ENCODE peak calls at places on chromosomes 11 and 22, in nine cellular contexts. T is tibial nerve, W is pancreas, L is spleen, D is lung, K is body of pancreas, E is stomach, Q is adipocyte, Z is GM23338. X is an unnamed sample.

GRCh38 chr11:111983187-111983986 is 41.8 kb upstream of the DLAT start:
- DNase-seq in W (peak; percentile 86), Q (no peak), K (peak; percentile 89), D (peak; percentile 60), T (no peak), E (peak; percentile 71), Z (peak; percentile 96), L (no peak), X (no peak)

GRCh38 chr11:100546714-100547113 is 140.4 kb upstream of the ARHGAP42 start:
- DNase-seq in W (no peak), Z (no peak), Q (no peak), T (no peak), K (no peak), E (no peak), D (no peak), L (no peak), X (no peak)

GRCh38 chr22:28006271-28006670 is 87.2 kb upstream of the PITPNB start:
- DNase-seq in T (no peak), Z (no peak), W (no peak), E (no peak), K (no peak), L (no peak), D (no peak), Q (no peak), X (no peak)

GRCh38 chr22:33013051-33013450 is 45.1 kb downstream of the SYN3 start:
- DNase-seq in E (no peak), Q (no peak), W (no peak), Z (no peak), T (no peak), L (no peak), K (no peak), D (no peak), X (no peak)

GRCh38 chr22:24937114-24937513 is 9.4 kb downstream of the LHFPL7 start:
- DNase-seq in T (no peak), Z (peak; percentile 66), K (peak; percentile 21), L (no peak), W (no peak), E (no peak), D (no peak), Q (peak; percentile 7), X (no peak)

GRCh38 chr11:5234390-5234834 is at the start of gene HBD:
- DNase-seq in D (no peak), K (no peak), T (no peak), W (no peak), E (no peak), L (no peak), Q (peak; percentile 69), Z (no peak), X (no peak)

GRCh38 chr22:36365020-36365411 is 22.8 kb downstream of the MYH9 start:
- DNase-seq in Z (no peak), W (no peak), K (peak; percentile 68), T (no peak), D (no peak), L (no peak), Q (peak; percentile 81), E (peak; percentile 65), X (no peak)

GRCh38 chr11:122108192-122108799 is 7.7 kb downstream of the BLID start:
- DNase-seq in L (no peak), Z (peak; percentile 81), W (no peak), K (peak; percentile 25), T (peak; percentile 52), D (peak; percentile 48), E (no peak), Q (no peak), X (peak; percentile 81)

GRCh38 chr11:112797072-112797471 is 164.1 kb upstream of the NCAM1 start:
- DNase-seq in Z (peak; percentile 82), Q (no peak), W (no peak), E (no peak), T (no peak), L (no peak), K (peak; percentile 20), D (no peak), X (no peak)

GRCh38 chr11:114758627-114759026 is 80.3 kb downstream of the NXPE2 start:
- DNase-seq in Z (no peak), D (no peak), Q (no peak), L (no peak), W (no peak), T (no peak), K (no peak), E (no peak), X (no peak)

GRCh38 chr11:2929880-2930704 is 872 bp upstream of the PHLDA2 start:
- DNase-seq in T (no peak), K (peak; percentile 46), D (no peak), L (peak; percentile 82), W (peak; percentile 79), Q (peak; percentile 63), E (peak; percentile 52), Z (peak; percentile 69), X (no peak)

GRCh38 chr11:128904303-128904871 is 13.2 kb downstream of the KCNJ5 start:
- DNase-seq in E (no peak), L (no peak), Q (no peak), Z (peak; percentile 28), T (no peak), W (no peak), K (no peak), D (no peak), X (no peak)

GRCh38 chr11:87878373-87878779 is 296.9 kb downstream of the RAB38 start:
- DNase-seq in T (peak; percentile 11), D (no peak), Q (peak; percentile 80), W (no peak), L (no peak), E (no peak), K (peak; percentile 5), Z (peak; percentile 63), X (peak; percentile 58)

GRCh38 chr11:46417711-46418110 is 26.1 kb upstream of the CHRM4 start:
- DNase-seq in D (no peak), T (no peak), K (no peak), Q (no peak), E (no peak), L (no peak), Z (peak; percentile 25), W (no peak), X (no peak)

GRCh38 chr11:46414466-46414796 is 22.9 kb upstream of the CHRM4 start:
- DNase-seq in K (no peak), W (no peak), T (no peak), D (no peak), Z (no peak), L (no peak), Q (no peak), E (no peak), X (no peak)

GRCh38 chr11:46414899-46415298 is 23.3 kb upstream of the CHRM4 start:
- DNase-seq in D (no peak), Z (no peak), L (no peak), T (no peak), K (no peak), Q (no peak), W (no peak), E (no peak), X (no peak)

GRCh38 chr11:46418751-46419150 is 27.2 kb upstream of the CHRM4 start:
- DNase-seq in Q (no peak), E (no peak), Z (peak; percentile 36), K (no peak), L (no peak), D (no peak), W (no peak), T (no peak), X (no peak)

DNA sequence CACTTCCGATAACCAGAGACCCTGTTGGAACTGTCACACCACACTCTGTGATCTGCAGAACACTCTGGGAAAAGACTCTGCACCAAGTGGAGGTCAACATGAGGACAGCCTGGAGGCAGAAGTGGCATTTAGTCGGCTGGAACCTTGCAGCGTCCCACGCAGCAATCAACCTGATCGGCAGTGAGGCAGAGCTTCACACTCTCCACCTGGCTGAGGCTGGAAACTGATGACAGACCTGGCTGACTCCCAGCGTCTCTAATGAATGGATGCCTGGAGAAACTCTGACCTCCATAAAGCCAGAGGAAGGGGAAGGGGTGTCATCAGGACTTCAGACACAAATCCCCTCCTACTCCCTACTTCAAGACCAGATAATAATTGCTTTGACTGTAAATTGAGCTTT is 25.1 kb upstream of the CHRM4 start:
- DNase-seq in L (no peak), W (no peak), D (no peak), K (no peak), Q (no peak), Z (no peak), E (no peak), T (no peak), X (no peak)
- H3K36me3 ChIP-seq in L (peaks cover 49% of the 10 kb centered on the region), W (peaks cover 27% of the 10 kb centered on the region), D (peaks cover 40% of the 10 kb centered on the region), K (peaks cover 9% of the 10 kb centered on the region), Q (peaks cover 72% of the 10 kb centered on the region), Z (no peaks in the 10 kb centered on the region), E (peaks cover 81% of the 10 kb centered on the region), T (peaks cover 8% of the 10 kb centered on the region), X (no peaks in the 10 kb centered on the region)

GRCh38 chr11:57457643-57458023 is 2.7 kb upstream of the RTN4RL2 start:
- DNase-seq in D (no peak), W (no peak), Q (no peak), T (no peak), L (peak; percentile 64), Z (no peak), E (no peak), K (no peak), X (no peak)
- H3K4me1 ChIP-seq in D (peaks cover 19% of the 10 kb centered on the region), W (peaks cover 24% of the 10 kb centered on the region), Q (peaks cover 13% of the 10 kb centered on the region), T (peaks cover 33% of the 10 kb centered on the region), L (peaks cover 47% of the 10 kb centered on the region), Z (peaks cover 24% of the 10 kb centered on the region), E (peaks cover 49% of the 10 kb centered on the region), K (peaks cover 58% of the 10 kb centered on the region), X (peaks cover 31% of the 10 kb centered on the region)

DNA sequence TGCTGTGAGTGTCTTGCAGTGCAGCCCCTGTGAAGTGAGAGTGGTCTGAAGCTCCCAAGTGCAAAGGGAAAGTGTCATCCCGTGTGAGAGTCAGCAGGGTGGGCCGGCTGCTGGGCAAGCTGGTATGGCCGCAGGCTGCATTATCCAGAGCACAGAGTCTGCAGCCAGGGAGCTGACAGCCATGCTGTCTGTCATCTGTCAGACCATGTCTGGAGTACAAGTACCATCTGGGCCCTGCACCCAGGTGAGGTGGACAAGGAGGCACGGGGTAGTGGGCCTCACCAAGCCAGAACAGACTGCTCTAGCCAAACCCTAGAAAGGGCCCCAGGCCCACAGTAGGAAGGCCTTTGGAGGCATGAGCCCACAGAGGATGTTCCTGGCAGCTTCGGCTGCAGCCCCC is 20.2 kb downstream of the LMO1 start:
- DNase-seq in T (no peak), W (no peak), Z (no peak), K (no peak), L (no peak), Q (no peak), E (no peak), D (no peak), X (no peak)
- H3K36me3 ChIP-seq in T (no peaks in the 10 kb centered on the region), W (no peaks in the 10 kb centered on the region), Z (no peaks in the 10 kb centered on the region), K (no peaks in the 10 kb centered on the region), L (no peaks in the 10 kb centered on the region), Q (no peaks in the 10 kb centered on the region), E (no peaks in the 10 kb centered on the region), D (no peaks in the 10 kb centered on the region), X (no peaks in the 10 kb centered on the region)

DNA sequence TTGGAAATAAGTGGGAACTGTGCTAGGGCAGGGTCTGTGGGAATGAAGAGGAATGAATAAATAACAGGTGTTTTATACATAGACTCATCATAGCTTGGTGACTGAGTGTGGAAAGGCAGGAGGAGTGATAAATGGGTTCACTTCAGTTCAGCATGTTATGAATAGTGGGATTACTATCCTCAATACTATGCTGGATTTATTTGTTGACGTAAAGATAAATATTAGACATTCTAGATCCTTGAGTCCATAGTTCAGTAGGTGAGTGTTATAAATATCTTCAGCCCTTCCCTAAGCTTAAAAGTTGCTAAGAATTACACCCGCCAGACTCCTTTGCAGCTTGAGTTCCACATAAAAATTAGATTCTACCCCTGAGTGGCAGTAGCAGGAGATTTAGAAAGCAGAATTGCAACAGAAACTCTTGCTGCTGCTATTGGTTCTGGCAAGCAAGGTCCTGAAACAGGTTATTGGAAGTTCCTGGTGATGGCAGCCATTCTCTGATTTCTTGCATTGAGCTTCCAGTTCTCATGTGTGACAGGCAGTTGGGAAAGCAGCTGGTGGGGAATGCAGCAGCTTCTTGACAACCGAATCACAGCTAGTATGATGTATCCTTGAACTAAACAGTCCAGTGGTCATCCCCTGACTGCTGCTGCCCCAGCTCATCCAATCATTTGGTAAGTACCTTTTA is 1558.9 kb downstream of the FAM181B start:
- DNase-seq in Q (no peak), E (no peak), L (no peak), K (no peak), T (no peak), D (no peak), Z (no peak), W (no peak), X (no peak)
- H3K4me1 ChIP-seq in Q (no peaks in the 10 kb centered on the region), E (no peaks in the 10 kb centered on the region), L (no peaks in the 10 kb centered on the region), K (no peaks in the 10 kb centered on the region), T (no peaks in the 10 kb centered on the region), D (no peaks in the 10 kb centered on the region), Z (no peaks in the 10 kb centered on the region), W (no peaks in the 10 kb centered on the region), X (no peaks in the 10 kb centered on the region)

X was measured in testis.